ENCODE peak calls at places on chromosomes 13 and 19, in four cellular contexts. V is HCT116, W is cardiac fibroblast, Q is A549. Z is an unnamed sample.
A peak's percentile ranks its signal among the peaks of the same experiment; 100 is the strongest.

GRCh38 chr19:10553943-10554381 is 10.3 kb downstream of the ATG4D start:
- DNase-seq in V (no peak), W (no peak), Q (no peak), Z (no peak)

GRCh38 chr19:13995017-13995728 is 10.9 kb downstream of the RFX1 start:
- DNase-seq in V (no peak), W (peak; percentile 33), Q (no peak), Z (no peak)

GRCh38 chr13:52020191-52020590 is 4.3 kb upstream of the UTP14C start:
- DNase-seq in V (no peak), W (no peak), Q (no peak), Z (no peak)

GRCh38 chr19:13859361-13859880 is 17.5 kb upstream of the NANOS3 start:
- DNase-seq in V (no peak), W (peak; percentile 60), Q (peak; percentile 76), Z (no peak)

GRCh38 chr13:25982908-25983307 is 68.9 kb downstream of the SHISA2 start:
- DNase-seq in V (no peak), W (no peak), Q (no peak), Z (no peak)

GRCh38 chr13:27406178-27406939 is 18.1 kb upstream of the GTF3A start:
- DNase-seq in V (no peak), W (peak; percentile 59), Q (peak; percentile 49), Z (no peak)

GRCh38 chr19:2061093-2061935 is 10.3 kb upstream of the MKNK2 start:
- DNase-seq in V (peak; percentile 93), W (peak; percentile 99), Q (peak; percentile 98), Z (peak; percentile 92)

GRCh38 chr13:89380101-89380500 is 1708.9 kb downstream of the SLITRK5 start:
- DNase-seq in V (peak; percentile 4), W (no peak), Q (peak; percentile 64), Z (no peak)

GRCh38 chr13:58476176-58476575 is 844.6 kb downstream of the PCDH17 start:
- DNase-seq in V (no peak), W (no peak), Q (no peak), Z (no peak)

GRCh38 chr19:2533686-2534085 is 57.8 kb downstream of the GADD45B start:
- DNase-seq in V (no peak), W (peak; percentile 76), Q (no peak), Z (no peak)

GRCh38 chr19:46390121-46390858 is 23.1 kb downstream of the CCDC8 start:
- DNase-seq in V (no peak), W (no peak), Q (no peak), Z (no peak)

GRCh38 chr13:30078059-30078458 is 227.6 kb upstream of the UBL3 start:
- DNase-seq in V (no peak), W (no peak), Q (no peak), Z (no peak)

GRCh38 chr13:98301721-98302120 is 124.7 kb upstream of the RNF113B start:
- DNase-seq in V (no peak), W (no peak), Q (no peak), Z (peak; percentile 68)

GRCh38 chr13:102897371-102898138 is 51.7 kb downstream of the ERCC5 start:
- DNase-seq in V (no peak), W (no peak), Q (no peak), Z (no peak)

GRCh38 chr13:61146571-61146970 is 269.1 kb downstream of the PCDH20 start:
- DNase-seq in V (no peak), W (no peak), Q (no peak), Z (no peak)
- TF ChIP-seq CTCF in V (no peak), W (no peak), Q (no peak), Z (no peak)

GRCh38 chr19:821976-822773 is 420 bp upstream of the PLPPR3 start:
- DNase-seq in V (no peak), W (no peak), Q (no peak), Z (no peak)
- H3K4me3 ChIP-seq in V (no peak overlapping the region), W (no peak overlapping the region), Q (peak overlapping the region; percentile 73), Z (no peak overlapping the region)

GRCh38 chr13:34223984-34224383 is 406.0 kb downstream of the RFC3 start:
- DNase-seq in V (no peak), W (peak; percentile 12), Q (peak; percentile 90), Z (peak; percentile 6)
- TF ChIP-seq CTCF in V (no peak), W (no peak), Q (no peak), Z (no peak)

DNA sequence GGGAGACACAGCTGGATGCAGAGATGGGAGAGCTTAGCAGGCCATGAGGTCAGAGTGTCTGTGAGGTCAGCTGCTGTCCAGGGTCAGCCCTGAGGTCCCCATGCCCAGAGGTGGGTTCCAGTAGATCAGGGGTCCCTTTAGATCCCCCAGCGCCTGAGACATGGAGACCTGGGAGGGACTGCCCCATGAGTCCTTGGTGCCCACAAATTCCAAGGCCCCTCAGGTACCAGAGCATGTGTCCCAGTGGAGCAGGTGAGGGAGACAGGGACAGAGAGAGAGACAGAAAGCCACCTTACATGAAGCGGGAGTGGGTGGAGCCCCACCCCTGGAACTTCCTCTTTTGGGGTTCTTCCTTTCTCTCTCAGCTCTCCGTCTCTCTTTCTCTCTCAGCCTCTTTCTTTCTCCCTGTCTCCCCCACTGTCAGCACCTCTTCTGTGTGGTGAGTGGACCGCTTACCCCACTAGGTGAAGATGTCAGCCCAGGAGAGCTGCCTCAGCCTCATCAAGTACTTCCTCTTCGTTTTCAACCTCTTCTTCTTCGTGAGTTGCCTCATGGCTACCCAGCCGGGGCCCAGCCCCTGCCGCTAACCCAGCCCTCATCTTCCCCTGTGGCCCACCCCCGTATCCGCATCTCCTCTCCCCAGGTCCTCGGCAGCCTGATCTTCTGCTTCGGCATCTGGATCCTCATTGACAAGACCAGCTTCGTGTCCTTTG is at the start of gene CD37:
- DNase-seq in V (no peak), W (no peak), Q (no peak), Z (no peak)
- H3K4me3 ChIP-seq in V (no peak within 1 kb of the TSS), W (no peak within 1 kb of the TSS), Q (no peak within 1 kb of the TSS), Z (no peak within 1 kb of the TSS)

GRCh38 chr19:33705090-33705847 is 83.5 kb downstream of the CHST8 start:
- DNase-seq in V (no peak), W (no peak), Q (no peak), Z (no peak)
- TF ChIP-seq CTCF in V (no peak), W (no peak), Q (no peak), Z (peak; percentile 14)

GRCh38 chr19:54148158-54148557 is 10.6 kb downstream of the CNOT3 start:
- DNase-seq in V (no peak), W (no peak), Q (no peak), Z (no peak)
- H3K4me3 ChIP-seq in V (no peak overlapping the region), W (no peak overlapping the region), Q (no peak overlapping the region), Z (no peak overlapping the region)

GRCh38 chr19:28244966-28245365 is 968.0 kb downstream of the UQCRFS1 start:
- DNase-seq in V (no peak), W (no peak), Q (no peak), Z (no peak)

GRCh38 chr19:28245937-28246336 is 967.0 kb downstream of the UQCRFS1 start:
- DNase-seq in V (no peak), W (no peak), Q (no peak), Z (no peak)

GRCh38 chr19:28239270-28239669 is 973.7 kb downstream of the UQCRFS1 start:
- DNase-seq in V (no peak), W (peak; percentile 4), Q (peak; percentile 31), Z (no peak)

GRCh38 chr19:28242317-28242927 is 970.5 kb downstream of the UQCRFS1 start:
- DNase-seq in V (no peak), W (peak; percentile 58), Q (peak; percentile 50), Z (no peak)
- TF ChIP-seq CTCF in V (peak; percentile 52), W (peak; percentile 54), Q (peak; percentile 30), Z (peak; percentile 63)

GRCh38 chr19:33309826-33310225 is 7.5 kb upstream of the CEBPA start:
- DNase-seq in V (no peak), W (no peak), Q (no peak), Z (no peak)

GRCh38 chr19:33306853-33307792 is 4.8 kb upstream of the CEBPA start:
- DNase-seq in V (no peak), W (no peak), Q (no peak), Z (peak; percentile 94)

GRCh38 chr19:33311326-33311682 is 9.0 kb upstream of the CEBPA start:
- DNase-seq in V (no peak), W (no peak), Q (no peak), Z (no peak)

GRCh38 chr19:33312065-33312464 is 9.7 kb upstream of the CEBPA start:
- DNase-seq in V (no peak), W (no peak), Q (no peak), Z (no peak)

GRCh38 chr19:33310606-33311325 is 8.4 kb upstream of the CEBPA start:
- DNase-seq in V (no peak), W (no peak), Q (no peak), Z (peak; percentile 97)
- H3K4me3 ChIP-seq in V (no peak overlapping the region), W (no peak overlapping the region), Q (no peak overlapping the region), Z (peak overlapping the region; percentile 5)

GRCh38 chr19:49596954-49597702 is 6.1 kb downstream of the PRR12 start:
- DNase-seq in V (no peak), W (no peak), Q (no peak), Z (no peak)
- TF ChIP-seq CTCF in V (no peak), W (no peak), Q (no peak), Z (peak; percentile 6)

GRCh38 chr13:113413898-113414282 is 39.4 kb downstream of the ADPRHL1 start:
- DNase-seq in V (no peak), W (peak; percentile 25), Q (no peak), Z (no peak)

GRCh38 chr13:113412440-113412839 is 40.8 kb downstream of the ADPRHL1 start:
- DNase-seq in V (no peak), W (no peak), Q (no peak), Z (no peak)

GRCh38 chr13:113410472-113411201 is 42.7 kb downstream of the ADPRHL1 start:
- DNase-seq in V (peak; percentile 89), W (peak; percentile 90), Q (peak; percentile 52), Z (no peak)

GRCh38 chr13:113413178-113413897 is 40.0 kb downstream of the ADPRHL1 start:
- DNase-seq in V (no peak), W (no peak), Q (no peak), Z (no peak)

DNA sequence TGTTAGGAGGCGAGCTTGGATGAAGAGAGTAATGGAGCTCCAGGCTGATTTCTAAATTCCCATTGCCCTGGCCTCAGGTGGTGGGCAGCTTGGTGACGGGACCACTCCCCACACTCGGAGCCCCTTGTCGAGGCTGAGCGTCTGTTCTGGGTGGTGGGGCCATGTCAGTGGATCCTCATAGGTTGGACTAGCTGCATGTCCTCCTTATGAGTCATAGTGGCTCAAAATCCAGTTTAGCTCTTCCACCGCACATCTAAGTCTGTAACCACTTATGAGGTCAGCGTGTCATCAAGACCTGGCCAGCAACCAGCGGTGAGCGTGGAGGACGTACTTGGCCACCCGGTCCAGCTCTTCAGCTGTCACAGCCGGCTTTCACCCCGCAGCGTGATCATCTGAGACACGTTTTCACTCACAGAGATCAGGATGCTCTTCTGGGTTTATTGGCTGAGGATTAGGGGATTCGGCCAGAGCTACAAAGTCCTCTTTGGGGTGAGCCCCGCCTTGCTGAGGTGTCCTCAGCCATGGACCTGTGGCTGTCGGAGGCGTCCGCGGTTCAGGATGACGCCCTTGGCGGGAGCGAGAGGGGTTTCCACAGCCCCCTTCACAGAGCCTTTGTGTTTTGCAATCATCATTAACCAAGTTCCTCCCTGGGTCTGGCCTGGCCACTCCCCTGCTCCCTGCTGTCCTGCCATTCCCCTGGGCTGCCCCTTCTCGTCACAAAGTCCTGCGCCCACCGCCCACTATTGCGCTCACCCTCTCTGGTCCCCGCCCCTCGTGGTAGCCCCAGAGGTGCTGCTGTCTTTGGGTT is 41.9 kb downstream of the ADPRHL1 start:
- DNase-seq in V (peak; percentile 84), W (peak; percentile 96), Q (peak; percentile 63), Z (no peak)
- H3K4me3 ChIP-seq in V (peak overlapping the region; percentile 59), W (no peak overlapping the region), Q (peak overlapping the region; percentile 23), Z (no peak overlapping the region)

Z was measured in LNCaP clone FGC.